ENCODE peak calls at places on chromosomes 5 and 9, in eight cellular contexts. L is left lung, K is WTC11, N is fibroblast of pulmonary artery, O is osteocyte, M is nephron progenitor cell, C is coronary artery, R is spleen. W is an unnamed sample.

GRCh38 chr5:177545487-177546261 is 8.7 kb downstream of the FAM193B start:
- DNase-seq in L (no peak), C (peak), O (no peak), R (no peak), K (no peak), N (peak), M (no peak), W (no peak)

GRCh38 chr5:138439537-138440225 is 824 bp downstream of the REEP2 start:
- DNase-seq in R (no peak), K (no peak), C (no peak), M (peak), N (no peak), O (no peak), L (no peak), W (no peak)

GRCh38 chr5:38931731-38932130 is 85.9 kb downstream of the OSMR start:
- DNase-seq in O (no peak), K (no peak), L (no peak), C (no peak), R (no peak), N (no peak), M (no peak), W (no peak)

GRCh38 chr5:71899865-71900342 is 180.8 kb downstream of the CARTPT start:
- DNase-seq in M (no peak), R (no peak), K (no peak), O (no peak), C (no peak), L (no peak), N (no peak), W (no peak)

GRCh38 chr5:33319841-33320240 is 120.9 kb upstream of the TARS1 start:
- DNase-seq in C (no peak), K (no peak), M (no peak), L (no peak), N (peak), R (no peak), O (no peak), W (no peak)

GRCh38 chr5:138752951-138753793 is at the start of gene CTNNA1:
- DNase-seq in K (peak), R (peak), M (peak), L (peak), N (peak), O (peak), C (peak), W (peak)

GRCh38 chr9:4371108-4371507 is 71.2 kb upstream of the GLIS3 start:
- DNase-seq in M (no peak), N (peak), K (no peak), R (no peak), C (no peak), L (no peak), O (no peak), W (no peak)

GRCh38 chr9:37801287-37801850 is 772 bp downstream of the DCAF10 start:
- DNase-seq in O (no peak), R (peak), C (no peak), M (peak), K (peak), L (peak), N (peak), W (peak)

GRCh38 chr5:31066655-31067328 is 126.7 kb upstream of the CDH6 start:
- DNase-seq in O (no peak), L (no peak), M (no peak), N (peak), R (no peak), C (no peak), K (no peak), W (no peak)

GRCh38 chr9:37645903-37646506 is 4.7 kb upstream of the FRMPD1 start:
- DNase-seq in M (no peak), O (no peak), R (no peak), K (no peak), L (no peak), C (no peak), N (no peak), W (no peak)

GRCh38 chr5:5900350-5900749 is 477.9 kb downstream of the ICE1 start:
- DNase-seq in O (no peak), L (no peak), M (no peak), K (no peak), N (no peak), R (no peak), C (no peak), W (no peak)

GRCh38 chr5:95375591-95375990 is 15.6 kb upstream of the FAM81B start:
- DNase-seq in O (no peak), M (no peak), N (no peak), C (no peak), K (no peak), L (no peak), R (no peak), W (no peak)

GRCh38 chr5:145962001-145962400 is 25.6 kb downstream of the SH3RF2 start:
- DNase-seq in L (no peak), M (no peak), K (no peak), C (no peak), N (no peak), R (no peak), O (no peak), W (no peak)

GRCh38 chr9:112754578-112754977 is 4.0 kb downstream of the SNX30 start:
- DNase-seq in N (peak), C (no peak), R (no peak), O (no peak), K (no peak), M (no peak), L (no peak), W (peak)

GRCh38 chr5:107821288-107821687 is 150.6 kb upstream of the EFNA5 start:
- DNase-seq in K (no peak), C (no peak), R (no peak), O (no peak), M (no peak), L (no peak), N (no peak), W (no peak)

GRCh38 chr9:104743377-104743985 is 4.0 kb upstream of the NIPSNAP3A start:
- DNase-seq in K (no peak), O (no peak), R (no peak), L (no peak), M (peak), C (no peak), N (peak), W (peak)

GRCh38 chr9:89564257-89564878 is 40.4 kb upstream of the GADD45G start:
- DNase-seq in L (no peak), C (no peak), M (no peak), N (peak), K (peak), O (no peak), R (peak), W (peak)

GRCh38 chr5:55868846-55869245 is 17.7 kb downstream of the IL31RA start:
- DNase-seq in L (no peak), K (no peak), N (peak), R (no peak), C (no peak), M (no peak), O (no peak), W (no peak)

GRCh38 chr5:146667633-146668032 is 151.6 kb upstream of the GPR151 start:
- DNase-seq in N (peak), M (no peak), L (no peak), R (no peak), K (no peak), O (no peak), C (no peak), W (no peak)

GRCh38 chr9:136725612-136726011 is 13.2 kb downstream of the DIPK1B start:
- DNase-seq in C (no peak), M (no peak), R (no peak), L (no peak), O (no peak), N (peak), K (no peak), W (no peak)

GRCh38 chr5:136810198-136810823 is 445.0 kb upstream of the TRPC7 start:
- DNase-seq in C (no peak), M (no peak), K (no peak), L (no peak), O (no peak), R (no peak), N (peak), W (no peak)

GRCh38 chr9:96874947-96875459 is 20.7 kb upstream of the ZNF782 start:
- DNase-seq in M (no peak), C (no peak), O (no peak), R (no peak), L (no peak), N (peak), K (no peak), W (peak)

GRCh38 chr5:117813850-117814249 is 1174.5 kb downstream of the DTWD2 start:
- DNase-seq in C (no peak), K (no peak), O (no peak), R (no peak), L (no peak), M (no peak), N (no peak), W (no peak)

GRCh38 chr5:97874491-97874890 is 691.4 kb upstream of the RIOK2 start:
- DNase-seq in N (no peak), L (no peak), R (no peak), K (no peak), O (no peak), M (no peak), C (no peak), W (no peak)

GRCh38 chr9:121269888-121270254 is 1.9 kb downstream of the GSN start:
- DNase-seq in O (no peak), M (no peak), C (no peak), R (no peak), N (no peak), L (no peak), K (no peak), W (no peak)

GRCh38 chr5:157915638-157916037 is 56.7 kb upstream of the CLINT1 start:
- DNase-seq in O (no peak), M (no peak), C (peak), K (no peak), L (peak), N (peak), R (peak), W (no peak)

GRCh38 chr9:75087279-75087823 is 604 bp downstream of the NMRK1 start:
- DNase-seq in C (no peak), M (peak), N (peak), L (no peak), K (no peak), O (no peak), R (no peak), W (peak)

GRCh38 chr5:5638193-5638592 is 215.7 kb downstream of the ICE1 start:
- DNase-seq in N (no peak), C (no peak), L (no peak), M (no peak), O (no peak), R (no peak), K (no peak), W (no peak)

GRCh38 chr5:103569313-103570060 is 6.9 kb upstream of the NUDT12 start:
- DNase-seq in R (no peak), M (no peak), C (no peak), L (no peak), K (no peak), N (no peak), O (no peak), W (no peak)

GRCh38 chr5:112995764-112996618 is 19.4 kb downstream of the DCP2 start:
- DNase-seq in L (no peak), C (no peak), O (peak), R (peak), N (peak), M (peak), K (peak), W (peak)

GRCh38 chr5:150615141-150615699 is 25.2 kb upstream of the SYNPO start:
- DNase-seq in N (peak), M (no peak), O (no peak), R (no peak), K (no peak), L (no peak), C (peak), W (no peak)

GRCh38 chr9:130020618-130021017 is 22.4 kb downstream of the FNBP1 start:
- DNase-seq in N (no peak), R (no peak), L (no peak), C (no peak), O (no peak), M (no peak), K (no peak), W (no peak)

GRCh38 chr9:1200847-1201251 is 150.7 kb downstream of the DMRT2 start:
- DNase-seq in M (no peak), L (no peak), K (no peak), R (no peak), N (peak), C (no peak), O (no peak), W (no peak)

GRCh38 chr9:121222524-121223171 is 21.0 kb upstream of the RAB14 start:
- DNase-seq in K (no peak), C (no peak), L (no peak), M (peak), O (no peak), R (no peak), N (peak), W (no peak)

GRCh38 chr5:8340739-8341344 is 471.9 kb downstream of the MTRR start:
- DNase-seq in C (no peak), R (no peak), O (no peak), M (no peak), L (no peak), N (peak), K (no peak), W (no peak)

GRCh38 chr5:128494516-128494915 is 43.5 kb downstream of the FBN2 start:
- DNase-seq in O (no peak), M (no peak), L (no peak), C (no peak), N (no peak), R (no peak), K (peak), W (no peak)
- TF ChIP-seq CTCF in O (peak), M (no peak), L (no peak), C (no peak), N (peak), R (no peak), K (no peak), W (no peak)

GRCh38 chr5:132420706-132421272 is 51.3 kb downstream of the SLC22A5 start:
- DNase-seq in C (peak), M (no peak), L (no peak), O (no peak), R (peak), K (no peak), N (no peak), W (peak)
- TF ChIP-seq CTCF in C (no peak), M (no peak), L (no peak), O (no peak), R (no peak), K (no peak), N (no peak), W (no peak)

GRCh38 chr9:34139477-34140146 is 13.1 kb upstream of the DCAF12 start:
- DNase-seq in O (no peak), K (no peak), L (no peak), M (no peak), C (no peak), N (peak), R (no peak), W (no peak)
- TF ChIP-seq CTCF in O (peak), K (no peak), L (no peak), M (no peak), C (no peak), N (peak), R (no peak), W (no peak)

GRCh38 chr5:140169410-140169809 is 5.6 kb upstream of the CYSTM1 start:
- DNase-seq in O (no peak), M (no peak), L (no peak), N (peak), K (no peak), C (no peak), R (no peak), W (no peak)
- TF ChIP-seq CTCF in O (no peak), M (no peak), L (no peak), N (peak), K (no peak), C (no peak), R (no peak), W (no peak)

W was measured in GM13976.